ENCODE peak calls at places on chromosomes 16 and 17, in five cellular contexts. One of them, this sample, is unnamed.

GRCh38 chr16:56349086-56349415 is 76.3 kb downstream of the AMFR start:
- DNase-seq in foreskin fibroblast: no peak
- DNase-seq in GM10248: no peak
- DNase-seq in natural killer cell: no peak
- DNase-seq in psoas muscle: peak; percentile 24
- DNase-seq in this sample: no peak

GRCh38 chr17:42055496-42055895 is 5.1 kb upstream of the C17orf113 start:
- DNase-seq in foreskin fibroblast: peak; percentile 35
- DNase-seq in GM10248: no peak
- DNase-seq in natural killer cell: no peak
- DNase-seq in psoas muscle: no peak
- DNase-seq in this sample: no peak

GRCh38 chr16:88510091-88510719 is 57.1 kb downstream of the ZFPM1 start:
- DNase-seq in foreskin fibroblast: no peak
- DNase-seq in GM10248: no peak
- DNase-seq in natural killer cell: no peak
- DNase-seq in psoas muscle: no peak
- DNase-seq in this sample: no peak

GRCh38 chr17:44878627-44879221 is 20.5 kb downstream of the EFTUD2 start:
- DNase-seq in foreskin fibroblast: peak; percentile 26
- DNase-seq in GM10248: peak; percentile 36
- DNase-seq in natural killer cell: no peak
- DNase-seq in psoas muscle: no peak
- DNase-seq in this sample: no peak

GRCh38 chr16:54447606-54448440 is 161.2 kb upstream of the IRX3 start:
- DNase-seq in foreskin fibroblast: peak; percentile 61
- DNase-seq in GM10248: no peak
- DNase-seq in natural killer cell: no peak
- DNase-seq in psoas muscle: no peak
- DNase-seq in this sample: no peak

GRCh38 chr16:58110590-58111330 is 18.4 kb downstream of the CFAP20 start:
- DNase-seq in foreskin fibroblast: no peak
- DNase-seq in GM10248: no peak
- DNase-seq in natural killer cell: no peak
- DNase-seq in psoas muscle: no peak
- DNase-seq in this sample: no peak

GRCh38 chr16:67847064-67847861 is at the start of gene CENPT:
- DNase-seq in foreskin fibroblast: peak; percentile 50
- DNase-seq in GM10248: peak; percentile 80
- DNase-seq in natural killer cell: no peak
- DNase-seq in psoas muscle: no peak
- DNase-seq in this sample: peak; percentile 58

GRCh38 chr17:75341784-75342183 is 52.6 kb upstream of the SLC25A19 start:
- DNase-seq in foreskin fibroblast: no peak
- DNase-seq in GM10248: no peak
- DNase-seq in natural killer cell: no peak
- DNase-seq in psoas muscle: no peak
- DNase-seq in this sample: no peak

GRCh38 chr16:65490296-65490695 is 368.4 kb upstream of the CDH11 start:
- DNase-seq in foreskin fibroblast: no peak
- DNase-seq in GM10248: no peak
- DNase-seq in natural killer cell: no peak
- DNase-seq in psoas muscle: no peak
- DNase-seq in this sample: no peak

GRCh38 chr17:78450696-78451344 is 72.4 kb downstream of the PGS1 start:
- DNase-seq in foreskin fibroblast: no peak
- DNase-seq in GM10248: no peak
- DNase-seq in natural killer cell: no peak
- DNase-seq in psoas muscle: peak; percentile 83
- DNase-seq in this sample: peak; percentile 58

GRCh38 chr17:78449983-78450382 is 71.5 kb downstream of the PGS1 start:
- DNase-seq in foreskin fibroblast: no peak
- DNase-seq in GM10248: no peak
- DNase-seq in natural killer cell: no peak
- DNase-seq in psoas muscle: no peak
- DNase-seq in this sample: no peak

GRCh38 chr17:78444392-78444791 is 65.9 kb downstream of the PGS1 start:
- DNase-seq in foreskin fibroblast: no peak
- DNase-seq in GM10248: no peak
- DNase-seq in natural killer cell: no peak
- DNase-seq in psoas muscle: no peak
- DNase-seq in this sample: no peak

GRCh38 chr17:78446833-78447232 is 68.4 kb downstream of the PGS1 start:
- DNase-seq in foreskin fibroblast: no peak
- DNase-seq in GM10248: no peak
- DNase-seq in natural killer cell: no peak
- DNase-seq in psoas muscle: no peak
- DNase-seq in this sample: no peak

DNA sequence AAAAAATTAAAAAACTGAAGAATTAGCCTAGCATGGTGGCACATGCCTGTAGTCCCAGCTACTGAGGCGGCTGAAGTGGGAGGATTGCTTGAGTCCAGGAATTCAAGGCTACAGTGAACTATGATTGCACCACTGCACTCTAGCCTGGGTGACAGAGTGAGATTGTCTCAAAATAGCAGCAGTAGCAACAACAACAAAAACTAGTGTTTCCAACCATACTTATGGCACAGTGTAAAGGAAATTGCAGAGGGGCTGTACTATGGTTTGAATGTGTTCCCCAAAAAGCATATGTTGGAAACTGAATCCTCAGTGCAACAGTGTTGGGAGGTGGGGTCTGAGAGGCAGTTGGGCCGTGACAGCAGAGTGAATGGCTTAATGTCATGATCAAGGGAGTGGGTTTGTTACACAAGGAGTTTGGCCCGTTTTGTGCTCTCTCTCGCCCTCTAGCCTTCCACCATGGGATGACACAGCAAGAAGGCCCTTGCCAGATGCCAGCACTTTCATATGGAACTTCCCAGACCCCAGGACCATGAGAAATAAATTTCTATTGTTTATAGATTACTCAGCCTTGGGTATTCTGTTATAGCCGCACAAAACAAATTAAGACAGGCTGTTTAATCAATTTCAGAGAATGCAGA is 70.0 kb downstream of the PGS1 start:
- DNase-seq in foreskin fibroblast: no peak
- DNase-seq in GM10248: no peak
- DNase-seq in natural killer cell: no peak
- DNase-seq in psoas muscle: no peak
- DNase-seq in this sample: no peak
- TF ChIP-seq CTCF in foreskin fibroblast: peak; percentile 6
- TF ChIP-seq CTCF in GM10248: peak; percentile 18
- TF ChIP-seq CTCF in natural killer cell: no peak
- TF ChIP-seq CTCF in psoas muscle: no peak
- TF ChIP-seq CTCF in this sample: peak; percentile 50

GRCh38 chr16:35492225-35492624 is 2032.8 kb downstream of the TP53TG3F start:
- DNase-seq in foreskin fibroblast: no peak
- DNase-seq in GM10248: no peak
- DNase-seq in natural killer cell: no peak
- DNase-seq in psoas muscle: no peak
- DNase-seq in this sample: no peak
- TF ChIP-seq CTCF in foreskin fibroblast: no peak
- TF ChIP-seq CTCF in GM10248: no peak
- TF ChIP-seq CTCF in natural killer cell: no peak
- TF ChIP-seq CTCF in psoas muscle: no peak
- TF ChIP-seq CTCF in this sample: no peak

DNA sequence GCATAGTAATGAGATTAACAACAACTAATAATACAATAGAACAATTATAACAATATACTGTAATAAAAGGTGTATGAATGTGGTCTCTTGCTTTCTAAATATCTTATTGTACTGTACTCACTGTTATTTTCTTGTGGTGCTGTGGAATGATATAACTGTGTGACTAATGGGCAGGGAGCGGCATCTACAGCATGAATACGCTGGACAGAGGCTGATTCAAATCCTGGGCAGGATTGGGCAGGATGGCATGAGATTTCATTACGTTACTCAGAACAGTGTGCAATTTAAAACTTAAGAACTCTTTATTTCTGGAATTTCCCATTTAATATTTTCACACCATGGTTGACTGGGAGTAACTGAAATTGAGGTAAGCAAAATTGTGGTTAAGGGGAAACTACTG is 1239.8 kb upstream of the GOT2 start:
- DNase-seq in foreskin fibroblast: no peak
- DNase-seq in GM10248: no peak
- DNase-seq in natural killer cell: no peak
- DNase-seq in psoas muscle: no peak
- DNase-seq in this sample: no peak
- TF ChIP-seq CTCF in foreskin fibroblast: no peak
- TF ChIP-seq CTCF in GM10248: no peak
- TF ChIP-seq CTCF in natural killer cell: no peak
- TF ChIP-seq CTCF in psoas muscle: no peak
- TF ChIP-seq CTCF in this sample: no peak

DNA sequence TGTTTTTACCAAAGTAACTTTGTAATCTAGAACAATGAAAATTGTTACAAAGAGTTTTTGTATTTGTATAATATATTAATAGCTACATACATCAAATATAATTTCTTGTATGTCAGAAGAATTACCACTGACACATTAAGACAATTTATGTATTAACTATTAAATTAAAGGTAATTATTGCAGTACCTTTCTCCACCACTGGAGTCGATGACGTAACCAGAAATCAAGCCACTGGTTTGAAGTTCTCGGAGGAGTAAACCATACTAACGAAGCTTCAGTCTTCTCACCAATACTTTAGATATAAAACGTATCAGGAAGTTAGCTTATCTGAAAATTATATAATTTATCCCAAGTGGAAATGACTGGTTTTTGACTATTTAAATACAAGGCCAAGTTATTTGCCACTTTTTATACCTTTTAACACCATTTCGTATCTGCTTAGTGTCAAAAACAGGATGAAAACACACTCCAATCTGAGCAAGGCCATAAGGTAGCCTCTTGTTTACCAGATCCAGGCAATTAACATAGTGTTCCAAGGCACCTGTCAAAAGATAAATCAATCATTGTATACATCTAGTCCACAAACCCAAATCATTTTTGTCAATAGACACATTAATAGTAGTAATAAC is 4.3 kb downstream of the POLG2 start:
- DNase-seq in foreskin fibroblast: no peak
- DNase-seq in GM10248: no peak
- DNase-seq in natural killer cell: no peak
- DNase-seq in psoas muscle: no peak
- DNase-seq in this sample: no peak
- TF ChIP-seq CTCF in foreskin fibroblast: peak; percentile 18
- TF ChIP-seq CTCF in GM10248: no peak
- TF ChIP-seq CTCF in natural killer cell: peak; percentile 60
- TF ChIP-seq CTCF in psoas muscle: peak; percentile 44
- TF ChIP-seq CTCF in this sample: peak; percentile 72

This sample was measured in CD14-positive monocyte.